ENCODE peak calls at places on chromosomes 5 and 9, in seven cellular contexts. J is islet precursor cell, H is HuH-7.5, U is cerebellar cortex, D is body of pancreas, I is brain microvascular endothelial cell, C is iPS-NIHi11. L is an unnamed sample.

GRCh38 chr5:91885291-91886265 is 502.5 kb upstream of the ARRDC3 start:
- DNase-seq in I (peak), H (no peak), J (no peak), C (no peak), U (no peak), D (no peak), L (no peak)

GRCh38 chr5:124027441-124027840 is 515.5 kb downstream of the CSNK1G3 start:
- DNase-seq in H (no peak), D (no peak), J (no peak), U (no peak), C (no peak), I (no peak), L (no peak)

GRCh38 chr9:127825319-127826051 is 22.8 kb downstream of the FPGS start:
- DNase-seq in C (peak), J (peak), I (no peak), H (peak), D (peak), U (no peak), L (no peak)

GRCh38 chr5:74576941-74577456 is 63.5 kb downstream of the ENC1 start:
- DNase-seq in D (no peak), H (no peak), I (peak), C (no peak), U (no peak), J (no peak), L (no peak)

GRCh38 chr9:128689820-128690683 is 1.0 kb downstream of the SET start:
- DNase-seq in I (no peak), C (peak), D (peak), H (peak), U (peak), J (peak), L (peak)

GRCh38 chr5:155004138-155004744 is 9.3 kb upstream of the KIF4B start:
- DNase-seq in J (peak), C (no peak), U (peak), H (no peak), I (no peak), D (peak), L (no peak)

GRCh38 chr9:114894206-114894605 is 36.2 kb downstream of the TNFSF8 start:
- DNase-seq in J (no peak), H (no peak), D (no peak), I (no peak), C (no peak), U (no peak), L (no peak)

GRCh38 chr5:143583385-143583784 is 179.9 kb upstream of the NR3C1 start:
- DNase-seq in C (no peak), U (no peak), J (no peak), I (no peak), D (no peak), H (no peak), L (no peak)

GRCh38 chr9:114097613-114098020 is 1.5 kb downstream of the KIF12 start:
- DNase-seq in U (no peak), D (peak), C (no peak), H (no peak), I (no peak), J (no peak), L (no peak)

GRCh38 chr5:1732238-1732880 is 67.3 kb downstream of the MRPL36 start:
- DNase-seq in C (no peak), I (no peak), J (peak), U (no peak), D (no peak), H (no peak), L (no peak)

GRCh38 chr5:139849501-139849900 is 53.9 kb downstream of the PSD2 start:
- DNase-seq in H (no peak), C (no peak), I (no peak), J (no peak), U (no peak), D (no peak), L (no peak)

GRCh38 chr9:131627326-131627845 is 82.1 kb downstream of the PRRT1B start:
- DNase-seq in C (no peak), U (no peak), I (peak), H (no peak), D (no peak), J (no peak), L (no peak)

GRCh38 chr5:24773241-24773640 is 128.5 kb upstream of the CDH10 start:
- DNase-seq in U (no peak), H (no peak), D (no peak), I (no peak), C (no peak), J (no peak), L (no peak)

GRCh38 chr5:36606437-36607113 is at the start of gene SLC1A3:
- DNase-seq in U (peak), D (peak), J (peak), C (peak), I (peak), H (no peak), L (peak)

GRCh38 chr5:107674655-107675054 is 3.9 kb upstream of the EFNA5 start:
- DNase-seq in J (no peak), D (no peak), H (no peak), U (no peak), I (no peak), C (no peak), L (no peak)

GRCh38 chr9:25691786-25692185 is 13.5 kb upstream of the TUSC1 start:
- DNase-seq in J (no peak), I (peak), C (no peak), D (no peak), U (no peak), H (no peak), L (no peak)

GRCh38 chr5:171957591-171958251 is 48.7 kb downstream of the FBXW11 start:
- DNase-seq in U (peak), D (peak), J (no peak), C (no peak), I (no peak), H (no peak), L (no peak)

GRCh38 chr5:179130101-179130681 is 70.0 kb downstream of the ZNF354C start:
- DNase-seq in I (no peak), J (peak), D (no peak), H (no peak), C (no peak), U (no peak), L (no peak)

GRCh38 chr5:62937661-62938558 is 359.3 kb downstream of the LRRC70 start:
- DNase-seq in C (no peak), H (peak), D (no peak), J (no peak), I (peak), U (no peak), L (no peak)

GRCh38 chr5:72156921-72157320 is 49.6 kb downstream of the MAP1B start:
- DNase-seq in C (no peak), H (no peak), J (no peak), U (no peak), I (no peak), D (no peak), L (no peak)

GRCh38 chr9:21830589-21830988 is 28.2 kb downstream of the MTAP start:
- DNase-seq in C (no peak), J (no peak), U (no peak), H (no peak), D (no peak), I (no peak), L (no peak)

GRCh38 chr5:139752506-139753350 is 42.9 kb upstream of the PSD2 start:
- DNase-seq in U (no peak), H (no peak), C (no peak), D (no peak), J (peak), I (peak), L (no peak)

GRCh38 chr5:89686081-89686765 is 723.3 kb downstream of the CETN3 start:
- DNase-seq in C (no peak), D (no peak), J (no peak), H (no peak), U (no peak), I (no peak), L (peak)